ENCODE peak calls at places on chromosomes 7 and 10, in nine cellular contexts. One of them, this sample, is unnamed.

GRCh38 chr7:32059289-32060045 is 10.7 kb downstream of the PDE1C start:
- DNase-seq in lower lobe of right lung: no peak
- DNase-seq in thoracic aorta: no peak
- DNase-seq in PC-9: peak
- DNase-seq in cardiac muscle cell: peak
- DNase-seq in choroid plexus epithelial cell: peak
- DNase-seq in A549: no peak
- DNase-seq in body of pancreas: no peak
- DNase-seq in adrenal gland: no peak
- DNase-seq in this sample: no peak

GRCh38 chr7:155864271-155864985 is 52.2 kb upstream of the SHH start:
- DNase-seq in adrenal gland: peak
- DNase-seq in cardiac muscle cell: no peak
- DNase-seq in lower lobe of right lung: no peak
- DNase-seq in A549: no peak
- DNase-seq in body of pancreas: no peak
- DNase-seq in thoracic aorta: no peak
- DNase-seq in choroid plexus epithelial cell: no peak
- DNase-seq in PC-9: no peak
- DNase-seq in this sample: no peak

GRCh38 chr7:35723011-35723410 is 28.1 kb upstream of the HERPUD2 start:
- DNase-seq in adrenal gland: no peak
- DNase-seq in choroid plexus epithelial cell: peak
- DNase-seq in cardiac muscle cell: no peak
- DNase-seq in A549: peak
- DNase-seq in PC-9: no peak
- DNase-seq in body of pancreas: no peak
- DNase-seq in thoracic aorta: no peak
- DNase-seq in lower lobe of right lung: no peak
- DNase-seq in this sample: no peak

GRCh38 chr7:64799-65430 is 127.5 kb upstream of the FAM20C start:
- DNase-seq in cardiac muscle cell: no peak
- DNase-seq in body of pancreas: peak
- DNase-seq in adrenal gland: peak
- DNase-seq in PC-9: no peak
- DNase-seq in choroid plexus epithelial cell: no peak
- DNase-seq in A549: no peak
- DNase-seq in lower lobe of right lung: peak
- DNase-seq in thoracic aorta: no peak
- DNase-seq in this sample: no peak

GRCh38 chr7:15801565-15801964 is 115.1 kb upstream of the MEOX2 start:
- DNase-seq in cardiac muscle cell: peak
- DNase-seq in PC-9: no peak
- DNase-seq in lower lobe of right lung: no peak
- DNase-seq in body of pancreas: peak
- DNase-seq in choroid plexus epithelial cell: peak
- DNase-seq in A549: no peak
- DNase-seq in adrenal gland: no peak
- DNase-seq in thoracic aorta: no peak
- DNase-seq in this sample: no peak

GRCh38 chr7:84372712-84373111 is 178.1 kb upstream of the SEMA3A start:
- DNase-seq in PC-9: no peak
- DNase-seq in adrenal gland: no peak
- DNase-seq in body of pancreas: no peak
- DNase-seq in cardiac muscle cell: peak
- DNase-seq in thoracic aorta: no peak
- DNase-seq in lower lobe of right lung: no peak
- DNase-seq in choroid plexus epithelial cell: peak
- DNase-seq in A549: no peak
- DNase-seq in this sample: no peak

GRCh38 chr7:117134885-117135552 is 181.7 kb downstream of the ST7 start:
- DNase-seq in lower lobe of right lung: no peak
- DNase-seq in adrenal gland: no peak
- DNase-seq in thoracic aorta: no peak
- DNase-seq in cardiac muscle cell: no peak
- DNase-seq in body of pancreas: no peak
- DNase-seq in choroid plexus epithelial cell: peak
- DNase-seq in PC-9: no peak
- DNase-seq in A549: no peak
- DNase-seq in this sample: no peak

GRCh38 chr10:3625959-3626751 is 158.9 kb downstream of the KLF6 start:
- DNase-seq in cardiac muscle cell: peak
- DNase-seq in PC-9: peak
- DNase-seq in adrenal gland: no peak
- DNase-seq in thoracic aorta: no peak
- DNase-seq in choroid plexus epithelial cell: peak
- DNase-seq in A549: no peak
- DNase-seq in body of pancreas: no peak
- DNase-seq in lower lobe of right lung: no peak
- DNase-seq in this sample: no peak

GRCh38 chr7:79647711-79648110 is 194.2 kb upstream of the MAGI2 start:
- DNase-seq in cardiac muscle cell: no peak
- DNase-seq in PC-9: no peak
- DNase-seq in thoracic aorta: no peak
- DNase-seq in adrenal gland: no peak
- DNase-seq in choroid plexus epithelial cell: no peak
- DNase-seq in A549: no peak
- DNase-seq in body of pancreas: no peak
- DNase-seq in lower lobe of right lung: no peak
- DNase-seq in this sample: no peak

GRCh38 chr7:64308019-64308275 is 5.8 kb upstream of the ZNF736 start:
- DNase-seq in choroid plexus epithelial cell: no peak
- DNase-seq in body of pancreas: peak
- DNase-seq in thoracic aorta: no peak
- DNase-seq in lower lobe of right lung: no peak
- DNase-seq in A549: no peak
- DNase-seq in PC-9: no peak
- DNase-seq in adrenal gland: peak
- DNase-seq in cardiac muscle cell: no peak
- DNase-seq in this sample: no peak

GRCh38 chr10:84665883-84666463 is 337.6 kb downstream of the CCSER2 start:
- DNase-seq in body of pancreas: peak
- DNase-seq in choroid plexus epithelial cell: no peak
- DNase-seq in lower lobe of right lung: peak
- DNase-seq in PC-9: no peak
- DNase-seq in cardiac muscle cell: no peak
- DNase-seq in thoracic aorta: no peak
- DNase-seq in A549: peak
- DNase-seq in adrenal gland: no peak
- DNase-seq in this sample: peak

GRCh38 chr10:5887029-5887428 is 2.7 kb downstream of the ANKRD16 start:
- DNase-seq in body of pancreas: no peak
- DNase-seq in PC-9: no peak
- DNase-seq in adrenal gland: no peak
- DNase-seq in choroid plexus epithelial cell: no peak
- DNase-seq in A549: no peak
- DNase-seq in cardiac muscle cell: no peak
- DNase-seq in lower lobe of right lung: no peak
- DNase-seq in thoracic aorta: no peak
- DNase-seq in this sample: no peak

GRCh38 chr10:33136271-33136670 is 178.2 kb upstream of the ITGB1 start:
- DNase-seq in lower lobe of right lung: no peak
- DNase-seq in PC-9: no peak
- DNase-seq in cardiac muscle cell: peak
- DNase-seq in A549: no peak
- DNase-seq in adrenal gland: no peak
- DNase-seq in body of pancreas: no peak
- DNase-seq in choroid plexus epithelial cell: no peak
- DNase-seq in thoracic aorta: no peak
- DNase-seq in this sample: no peak

GRCh38 chr7:26937306-26937705 is 72.9 kb upstream of the SKAP2 start:
- DNase-seq in A549: no peak
- DNase-seq in choroid plexus epithelial cell: no peak
- DNase-seq in thoracic aorta: no peak
- DNase-seq in adrenal gland: no peak
- DNase-seq in lower lobe of right lung: no peak
- DNase-seq in cardiac muscle cell: no peak
- DNase-seq in PC-9: no peak
- DNase-seq in body of pancreas: no peak
- DNase-seq in this sample: no peak

GRCh38 chr10:61894150-61894549 is 7.3 kb upstream of the ARID5B start:
- DNase-seq in body of pancreas: no peak
- DNase-seq in PC-9: no peak
- DNase-seq in thoracic aorta: no peak
- DNase-seq in adrenal gland: no peak
- DNase-seq in A549: no peak
- DNase-seq in cardiac muscle cell: no peak
- DNase-seq in choroid plexus epithelial cell: no peak
- DNase-seq in lower lobe of right lung: no peak
- DNase-seq in this sample: no peak

GRCh38 chr7:139753693-139754111 is 24.1 kb downstream of the HIPK2 start:
- DNase-seq in PC-9: no peak
- DNase-seq in cardiac muscle cell: no peak
- DNase-seq in thoracic aorta: no peak
- DNase-seq in body of pancreas: no peak
- DNase-seq in choroid plexus epithelial cell: no peak
- DNase-seq in lower lobe of right lung: no peak
- DNase-seq in adrenal gland: no peak
- DNase-seq in A549: no peak
- DNase-seq in this sample: no peak

GRCh38 chr10:110323503-110323902 is 18.8 kb upstream of the SMNDC1 start:
- DNase-seq in PC-9: peak
- DNase-seq in thoracic aorta: no peak
- DNase-seq in body of pancreas: no peak
- DNase-seq in adrenal gland: no peak
- DNase-seq in A549: peak
- DNase-seq in lower lobe of right lung: no peak
- DNase-seq in choroid plexus epithelial cell: peak
- DNase-seq in cardiac muscle cell: peak
- DNase-seq in this sample: no peak

GRCh38 chr7:141585592-141586510 is 34.6 kb downstream of the AGK start:
- DNase-seq in A549: peak
- DNase-seq in thoracic aorta: no peak
- DNase-seq in PC-9: peak
- DNase-seq in cardiac muscle cell: peak
- DNase-seq in adrenal gland: no peak
- DNase-seq in lower lobe of right lung: no peak
- DNase-seq in choroid plexus epithelial cell: peak
- DNase-seq in body of pancreas: no peak
- DNase-seq in this sample: peak

GRCh38 chr7:29345590-29345989 is 151.0 kb downstream of the CHN2 start:
- DNase-seq in body of pancreas: peak
- DNase-seq in lower lobe of right lung: peak
- DNase-seq in PC-9: no peak
- DNase-seq in thoracic aorta: no peak
- DNase-seq in adrenal gland: peak
- DNase-seq in cardiac muscle cell: peak
- DNase-seq in choroid plexus epithelial cell: peak
- DNase-seq in A549: peak
- DNase-seq in this sample: no peak
- TF ChIP-seq CTCF in body of pancreas: peak
- TF ChIP-seq CTCF in lower lobe of right lung: peak
- TF ChIP-seq CTCF in PC-9: peak
- TF ChIP-seq CTCF in thoracic aorta: no peak
- TF ChIP-seq CTCF in adrenal gland: peak
- TF ChIP-seq CTCF in cardiac muscle cell: peak
- TF ChIP-seq CTCF in choroid plexus epithelial cell: peak
- TF ChIP-seq CTCF in A549: peak
- TF ChIP-seq CTCF in this sample: no peak

GRCh38 chr7:130277763-130278643 is 11.3 kb downstream of the CPA2 start:
- DNase-seq in thoracic aorta: no peak
- DNase-seq in adrenal gland: peak
- DNase-seq in lower lobe of right lung: no peak
- DNase-seq in cardiac muscle cell: peak
- DNase-seq in choroid plexus epithelial cell: peak
- DNase-seq in PC-9: no peak
- DNase-seq in A549: peak
- DNase-seq in body of pancreas: peak
- DNase-seq in this sample: no peak
- TF ChIP-seq CTCF in thoracic aorta: peak
- TF ChIP-seq CTCF in adrenal gland: peak
- TF ChIP-seq CTCF in lower lobe of right lung: peak
- TF ChIP-seq CTCF in cardiac muscle cell: peak
- TF ChIP-seq CTCF in choroid plexus epithelial cell: peak
- TF ChIP-seq CTCF in PC-9: peak
- TF ChIP-seq CTCF in A549: peak
- TF ChIP-seq CTCF in body of pancreas: peak
- TF ChIP-seq CTCF in this sample: peak

GRCh38 chr7:3399858-3400257 is 98.8 kb downstream of the SDK1 start:
- DNase-seq in thoracic aorta: no peak
- DNase-seq in adrenal gland: no peak
- DNase-seq in lower lobe of right lung: no peak
- DNase-seq in body of pancreas: no peak
- DNase-seq in cardiac muscle cell: peak
- DNase-seq in choroid plexus epithelial cell: peak
- DNase-seq in PC-9: no peak
- DNase-seq in A549: peak
- DNase-seq in this sample: no peak
- TF ChIP-seq CTCF in thoracic aorta: no peak
- TF ChIP-seq CTCF in adrenal gland: peak
- TF ChIP-seq CTCF in lower lobe of right lung: no peak
- TF ChIP-seq CTCF in body of pancreas: no peak
- TF ChIP-seq CTCF in cardiac muscle cell: peak
- TF ChIP-seq CTCF in choroid plexus epithelial cell: peak
- TF ChIP-seq CTCF in PC-9: peak
- TF ChIP-seq CTCF in A549: peak
- TF ChIP-seq CTCF in this sample: peak

GRCh38 chr10:92184977-92185376 is 105.9 kb downstream of the CPEB3 start:
- DNase-seq in adrenal gland: no peak
- DNase-seq in choroid plexus epithelial cell: no peak
- DNase-seq in cardiac muscle cell: no peak
- DNase-seq in body of pancreas: no peak
- DNase-seq in thoracic aorta: no peak
- DNase-seq in A549: no peak
- DNase-seq in lower lobe of right lung: no peak
- DNase-seq in PC-9: no peak
- DNase-seq in this sample: no peak

GRCh38 chr10:92177546-92177945 is 113.3 kb downstream of the CPEB3 start:
- DNase-seq in cardiac muscle cell: peak
- DNase-seq in A549: no peak
- DNase-seq in thoracic aorta: no peak
- DNase-seq in choroid plexus epithelial cell: peak
- DNase-seq in body of pancreas: no peak
- DNase-seq in PC-9: no peak
- DNase-seq in adrenal gland: no peak
- DNase-seq in lower lobe of right lung: no peak
- DNase-seq in this sample: no peak

GRCh38 chr10:92180326-92180881 is 110.5 kb downstream of the CPEB3 start:
- DNase-seq in choroid plexus epithelial cell: no peak
- DNase-seq in A549: no peak
- DNase-seq in cardiac muscle cell: no peak
- DNase-seq in thoracic aorta: no peak
- DNase-seq in PC-9: no peak
- DNase-seq in lower lobe of right lung: no peak
- DNase-seq in adrenal gland: no peak
- DNase-seq in body of pancreas: no peak
- DNase-seq in this sample: no peak

GRCh38 chr10:92183199-92183598 is 107.7 kb downstream of the CPEB3 start:
- DNase-seq in PC-9: no peak
- DNase-seq in thoracic aorta: no peak
- DNase-seq in body of pancreas: no peak
- DNase-seq in lower lobe of right lung: no peak
- DNase-seq in adrenal gland: no peak
- DNase-seq in cardiac muscle cell: no peak
- DNase-seq in A549: no peak
- DNase-seq in choroid plexus epithelial cell: no peak
- DNase-seq in this sample: no peak

DNA sequence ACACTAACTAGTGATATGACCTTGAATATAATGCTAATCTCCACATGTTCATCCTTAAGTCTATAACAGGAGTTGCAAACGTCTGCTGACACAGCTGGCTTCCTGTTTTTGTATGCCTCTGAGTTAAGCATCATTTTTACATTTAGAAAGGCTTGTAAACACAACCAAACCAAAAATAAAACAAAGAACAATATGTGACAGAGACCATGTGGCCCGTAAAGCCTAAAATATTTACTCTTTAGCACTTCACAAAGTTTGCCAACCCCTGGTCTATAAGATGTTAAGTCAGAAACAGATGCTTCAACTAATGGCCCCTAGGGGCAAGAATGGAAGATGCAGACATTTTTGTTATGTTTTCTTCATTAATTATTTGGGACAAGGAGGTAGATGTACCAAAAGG is 109.3 kb downstream of the CPEB3 start:
- DNase-seq in A549: no peak
- DNase-seq in choroid plexus epithelial cell: peak
- DNase-seq in adrenal gland: no peak
- DNase-seq in cardiac muscle cell: peak
- DNase-seq in PC-9: no peak
- DNase-seq in thoracic aorta: no peak
- DNase-seq in lower lobe of right lung: no peak
- DNase-seq in body of pancreas: no peak
- DNase-seq in this sample: peak
- TF ChIP-seq CTCF in A549: no peak
- TF ChIP-seq CTCF in choroid plexus epithelial cell: peak
- TF ChIP-seq CTCF in adrenal gland: peak
- TF ChIP-seq CTCF in cardiac muscle cell: peak
- TF ChIP-seq CTCF in PC-9: no peak
- TF ChIP-seq CTCF in thoracic aorta: peak
- TF ChIP-seq CTCF in lower lobe of right lung: no peak
- TF ChIP-seq CTCF in body of pancreas: no peak
- TF ChIP-seq CTCF in this sample: no peak